ENCODE peak calls at places on chromosomes 16 and 17, in seven cellular contexts. L is HepG2, X is sigmoid colon, Q is GM12878, Z is HCT116, H is transverse colon, N is HL-60. A is an unnamed sample.

GRCh38 chr17:72719582-72720493 is 372.6 kb downstream of the SLC39A11 start:
- DNase-seq in L (no peak), X (no peak), Q (no peak), Z (no peak), H (peak), N (peak), A (peak)

GRCh38 chr16:4519274-4520058 is 19.1 kb downstream of the CDIP1 start:
- DNase-seq in L (no peak), X (no peak), Q (no peak), Z (no peak), H (no peak), N (no peak), A (peak)

GRCh38 chr17:44785921-44786320 is 27.1 kb downstream of the ADAM11 start:
- DNase-seq in L (no peak), X (no peak), Q (no peak), Z (no peak), H (no peak), N (no peak), A (peak)

GRCh38 chr16:89525146-89525913 is 17.1 kb downstream of the SPG7 start:
- DNase-seq in L (no peak), X (no peak), Q (no peak), Z (no peak), H (peak), N (no peak), A (no peak)

GRCh38 chr17:17028059-17028877 is 14.0 kb upstream of the MPRIP start:
- DNase-seq in L (peak), X (peak), Q (no peak), Z (peak), H (peak), N (no peak), A (no peak)

GRCh38 chr16:52283018-52283417 is 263.9 kb downstream of the TOX3 start:
- DNase-seq in L (no peak), X (no peak), Q (no peak), Z (no peak), H (no peak), N (no peak), A (no peak)

GRCh38 chr17:72008236-72008874 is 112.5 kb upstream of the SOX9 start:
- DNase-seq in L (no peak), X (no peak), Q (no peak), Z (no peak), H (no peak), N (no peak), A (no peak)

GRCh38 chr16:49748322-49748721 is 107.6 kb downstream of the ZNF423 start:
- DNase-seq in L (no peak), X (peak), Q (no peak), Z (peak), H (no peak), N (no peak), A (no peak)

GRCh38 chr17:45144199-45145034 is 3.9 kb upstream of the HEXIM1 start:
- DNase-seq in L (no peak), X (peak), Q (no peak), Z (no peak), H (peak), N (no peak), A (peak)

GRCh38 chr16:49492090-49492801 is 118.6 kb downstream of the C16orf78 start:
- DNase-seq in L (no peak), X (peak), Q (no peak), Z (no peak), H (peak), N (no peak), A (peak)

GRCh38 chr17:8062435-8062806 is 23.6 kb downstream of the ALOX15B start:
- DNase-seq in L (no peak), X (no peak), Q (no peak), Z (no peak), H (no peak), N (no peak), A (no peak)

GRCh38 chr17:36752096-36752888 is 150.9 kb downstream of the MRM1 start:
- DNase-seq in L (no peak), X (no peak), Q (no peak), Z (no peak), H (peak), N (no peak), A (peak)

GRCh38 chr17:44200478-44201155 is 933 bp upstream of the ATXN7L3 start:
- DNase-seq in L (peak), X (no peak), Q (no peak), Z (no peak), H (peak), N (no peak), A (no peak)

GRCh38 chr17:50908860-50909764 is 43.0 kb upstream of the TOB1 start:
- DNase-seq in L (peak), X (no peak), Q (no peak), Z (no peak), H (no peak), N (peak), A (peak)

GRCh38 chr17:76353004-76353598 is 615 bp downstream of the PRPSAP1 start:
- DNase-seq in L (no peak), X (peak), Q (no peak), Z (no peak), H (peak), N (no peak), A (peak)

GRCh38 chr16:57185945-57186629 is at the start of the genes PSME3IP1 and RSPRY1:
- DNase-seq in L (peak), X (peak), Q (peak), Z (peak), H (peak), N (peak), A (peak)
- TF ChIP-seq CTCF in L (no peak), X (no peak), Q (no peak), Z (no peak), H (no peak), N (no peak), A (no peak)

DNA sequence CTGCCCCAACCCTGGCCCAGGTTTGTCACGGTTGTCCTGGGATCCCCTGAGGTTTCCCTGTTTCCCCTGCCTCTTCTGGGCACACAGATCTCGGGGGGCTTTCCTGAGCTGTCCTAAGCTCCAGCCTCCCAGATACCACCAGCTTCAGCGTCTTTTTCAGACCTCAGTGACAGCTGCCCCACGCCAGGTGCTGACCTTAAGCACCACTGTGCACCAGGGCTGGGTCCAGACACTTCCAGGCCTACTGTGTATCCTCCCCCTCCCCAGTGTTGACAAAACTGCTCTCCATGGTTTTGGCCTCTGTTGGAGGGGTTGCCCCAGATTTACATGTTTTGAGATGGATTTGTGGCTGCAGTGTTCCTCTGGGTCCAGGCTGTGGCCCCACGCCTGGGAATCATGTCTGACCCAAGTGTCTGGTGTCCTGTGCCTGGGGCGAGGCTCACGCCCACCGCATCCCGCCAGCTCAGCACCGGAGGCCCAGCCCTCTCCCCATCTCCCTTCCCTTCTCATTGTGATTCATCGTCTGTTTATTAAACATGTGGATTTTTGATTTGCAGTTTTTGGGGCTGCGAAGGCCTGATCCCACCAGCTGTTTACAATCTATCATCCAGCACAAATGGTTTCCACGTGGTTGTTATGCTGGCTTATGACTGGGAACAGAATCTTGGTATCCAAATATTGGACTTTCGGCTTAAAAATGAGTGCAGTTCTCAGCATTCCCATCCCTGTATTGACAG is 82.1 kb downstream of the METRNL start:
- DNase-seq in L (peak), X (peak), Q (no peak), Z (no peak), H (no peak), N (no peak), A (no peak)
- TF ChIP-seq POLR2AphosphoS5 in L (no peak), X (peak), Q (no peak), Z (no peak), H (peak), N (no peak), A (no peak)

GRCh38 chr17:4545217-4545951 is 9.8 kb downstream of the MYBBP1A start:
- DNase-seq in L (no peak), X (peak), Q (no peak), Z (no peak), H (no peak), N (no peak), A (peak)
- TF ChIP-seq CTCF in L (no peak), X (no peak), Q (no peak), Z (no peak), H (no peak), N (no peak), A (no peak)

GRCh38 chr16:67028555-67029248 is at the start of gene CBFB:
- DNase-seq in L (peak), X (peak), Q (peak), Z (peak), H (peak), N (peak), A (peak)
- TF ChIP-seq POLR2AphosphoS5 in L (peak), X (peak), Q (peak), Z (peak), H (peak), N (peak), A (peak)

DNA sequence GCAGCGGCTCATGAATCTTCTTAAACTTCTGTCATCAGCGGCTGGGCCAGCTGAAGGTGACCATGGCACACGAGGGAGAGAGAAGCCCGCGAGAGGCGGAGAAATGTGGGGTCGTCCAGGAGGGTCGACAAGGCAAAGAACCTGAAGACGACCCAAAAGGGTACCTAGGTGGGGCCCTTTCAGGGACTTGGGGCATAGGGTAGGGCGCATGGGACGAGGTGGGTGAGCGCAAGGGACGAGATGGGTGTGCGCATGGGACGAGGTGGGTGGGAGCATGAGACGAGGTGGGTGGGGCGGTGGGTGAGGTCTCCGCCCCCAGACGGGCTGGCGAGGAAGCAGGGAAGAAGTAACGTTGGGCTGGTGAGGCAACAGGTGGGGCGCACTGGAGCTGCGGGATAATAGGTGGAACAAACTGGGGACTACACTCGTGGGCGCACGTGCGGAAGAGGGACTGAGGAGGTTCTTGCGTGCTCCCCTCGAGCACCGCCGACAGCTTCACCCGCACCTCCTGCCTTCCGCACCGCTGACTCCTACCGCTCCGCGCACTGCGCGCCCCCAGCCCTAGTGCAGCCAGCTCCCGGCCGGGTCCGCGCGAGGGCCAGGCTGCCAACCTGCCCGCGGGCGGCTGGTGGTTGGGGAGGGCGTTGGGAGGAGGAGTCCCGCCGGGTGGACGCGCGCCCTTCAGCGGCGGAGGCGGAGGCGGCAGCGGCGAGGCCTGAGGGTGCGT is 23.2 kb upstream of the CRYM start:
- DNase-seq in L (peak), X (peak), Q (peak), Z (peak), H (peak), N (peak), A (peak)
- TF ChIP-seq CTCF in L (peak), X (peak), Q (peak), Z (peak), H (peak), N (no peak), A (no peak)

A was measured in spleen.